ENCODE peak calls at places on chromosomes 5 and 9, in four cellular contexts. One of them, this sample, is unnamed.

GRCh38 chr5:1709186-1709803 is 90.3 kb downstream of the MRPL36 start:
- DNase-seq in GM18507: no peak
- DNase-seq in coronary artery: peak; percentile 68
- DNase-seq in activated CD8-positive, alpha-beta memory T cell treated with anti-CD3 and anti-CD28 coated beads, Interleukin-2, amount 10 ng/mL, durations not matched to agents 7 days and 5 days: no peak
- DNase-seq in this sample: no peak

GRCh38 chr5:31478901-31479300 is 53.0 kb downstream of the DROSHA start:
- DNase-seq in GM18507: no peak
- DNase-seq in coronary artery: no peak
- DNase-seq in activated CD8-positive, alpha-beta memory T cell treated with anti-CD3 and anti-CD28 coated beads, Interleukin-2, amount 10 ng/mL, durations not matched to agents 7 days and 5 days: no peak
- DNase-seq in this sample: no peak

GRCh38 chr9:37998881-37999311 is 70.1 kb downstream of the SHB start:
- DNase-seq in GM18507: no peak
- DNase-seq in coronary artery: no peak
- DNase-seq in activated CD8-positive, alpha-beta memory T cell treated with anti-CD3 and anti-CD28 coated beads, Interleukin-2, amount 10 ng/mL, durations not matched to agents 7 days and 5 days: no peak
- DNase-seq in this sample: peak; percentile 36

GRCh38 chr5:100131161-100131560 is 404.0 kb upstream of the FAM174A start:
- DNase-seq in GM18507: no peak
- DNase-seq in coronary artery: no peak
- DNase-seq in activated CD8-positive, alpha-beta memory T cell treated with anti-CD3 and anti-CD28 coated beads, Interleukin-2, amount 10 ng/mL, durations not matched to agents 7 days and 5 days: no peak
- DNase-seq in this sample: no peak

GRCh38 chr9:3495850-3496249 is 30.0 kb downstream of the RFX3 start:
- DNase-seq in GM18507: no peak
- DNase-seq in coronary artery: no peak
- DNase-seq in activated CD8-positive, alpha-beta memory T cell treated with anti-CD3 and anti-CD28 coated beads, Interleukin-2, amount 10 ng/mL, durations not matched to agents 7 days and 5 days: no peak
- DNase-seq in this sample: no peak

GRCh38 chr5:89417990-89418820 is 535.2 kb upstream of the MEF2C start:
- DNase-seq in GM18507: no peak
- DNase-seq in coronary artery: no peak
- DNase-seq in activated CD8-positive, alpha-beta memory T cell treated with anti-CD3 and anti-CD28 coated beads, Interleukin-2, amount 10 ng/mL, durations not matched to agents 7 days and 5 days: no peak
- DNase-seq in this sample: no peak

GRCh38 chr5:59016925-59017324 is 434.1 kb downstream of the RAB3C start:
- DNase-seq in GM18507: no peak
- DNase-seq in coronary artery: no peak
- DNase-seq in activated CD8-positive, alpha-beta memory T cell treated with anti-CD3 and anti-CD28 coated beads, Interleukin-2, amount 10 ng/mL, durations not matched to agents 7 days and 5 days: no peak
- DNase-seq in this sample: no peak

GRCh38 chr5:60633336-60633735 is 66.6 kb downstream of the DEPDC1B start:
- DNase-seq in GM18507: no peak
- DNase-seq in coronary artery: no peak
- DNase-seq in activated CD8-positive, alpha-beta memory T cell treated with anti-CD3 and anti-CD28 coated beads, Interleukin-2, amount 10 ng/mL, durations not matched to agents 7 days and 5 days: no peak
- DNase-seq in this sample: peak; percentile 37

GRCh38 chr5:50667653-50668403 is 1.4 kb downstream of the PARP8 start:
- DNase-seq in GM18507: no peak
- DNase-seq in coronary artery: peak; percentile 79
- DNase-seq in activated CD8-positive, alpha-beta memory T cell treated with anti-CD3 and anti-CD28 coated beads, Interleukin-2, amount 10 ng/mL, durations not matched to agents 7 days and 5 days: peak; percentile 91
- DNase-seq in this sample: peak; percentile 45

GRCh38 chr9:108565651-108566378 is 290.0 kb downstream of the ACTL7B start:
- DNase-seq in GM18507: peak; percentile 22
- DNase-seq in coronary artery: no peak
- DNase-seq in activated CD8-positive, alpha-beta memory T cell treated with anti-CD3 and anti-CD28 coated beads, Interleukin-2, amount 10 ng/mL, durations not matched to agents 7 days and 5 days: no peak
- DNase-seq in this sample: peak; percentile 65

GRCh38 chr5:72159501-72159911 is 52.2 kb downstream of the MAP1B start:
- DNase-seq in GM18507: no peak
- DNase-seq in coronary artery: no peak
- DNase-seq in activated CD8-positive, alpha-beta memory T cell treated with anti-CD3 and anti-CD28 coated beads, Interleukin-2, amount 10 ng/mL, durations not matched to agents 7 days and 5 days: no peak
- DNase-seq in this sample: no peak

GRCh38 chr5:82019342-82020138 is 47.7 kb downstream of the ATG10 start:
- DNase-seq in GM18507: no peak
- DNase-seq in coronary artery: no peak
- DNase-seq in activated CD8-positive, alpha-beta memory T cell treated with anti-CD3 and anti-CD28 coated beads, Interleukin-2, amount 10 ng/mL, durations not matched to agents 7 days and 5 days: no peak
- DNase-seq in this sample: no peak

GRCh38 chr9:116435706-116436105 is 251.4 kb upstream of the TRIM32 start:
- DNase-seq in GM18507: no peak
- DNase-seq in coronary artery: no peak
- DNase-seq in activated CD8-positive, alpha-beta memory T cell treated with anti-CD3 and anti-CD28 coated beads, Interleukin-2, amount 10 ng/mL, durations not matched to agents 7 days and 5 days: no peak
- DNase-seq in this sample: no peak

GRCh38 chr9:79080536-79080935 is 491.2 kb upstream of the TLE4 start:
- DNase-seq in GM18507: no peak
- DNase-seq in coronary artery: no peak
- DNase-seq in activated CD8-positive, alpha-beta memory T cell treated with anti-CD3 and anti-CD28 coated beads, Interleukin-2, amount 10 ng/mL, durations not matched to agents 7 days and 5 days: no peak
- DNase-seq in this sample: no peak

GRCh38 chr9:109419531-109419930 is 78.6 kb downstream of the PTPN3 start:
- DNase-seq in GM18507: no peak
- DNase-seq in coronary artery: no peak
- DNase-seq in activated CD8-positive, alpha-beta memory T cell treated with anti-CD3 and anti-CD28 coated beads, Interleukin-2, amount 10 ng/mL, durations not matched to agents 7 days and 5 days: no peak
- DNase-seq in this sample: no peak

GRCh38 chr5:10885026-10885425 is 124.0 kb upstream of the DAP start:
- DNase-seq in GM18507: no peak
- DNase-seq in coronary artery: no peak
- DNase-seq in activated CD8-positive, alpha-beta memory T cell treated with anti-CD3 and anti-CD28 coated beads, Interleukin-2, amount 10 ng/mL, durations not matched to agents 7 days and 5 days: no peak
- DNase-seq in this sample: peak; percentile 60

GRCh38 chr5:142971296-142972013 is 201.3 kb downstream of the ARHGAP26 start:
- DNase-seq in GM18507: no peak
- DNase-seq in coronary artery: no peak
- DNase-seq in activated CD8-positive, alpha-beta memory T cell treated with anti-CD3 and anti-CD28 coated beads, Interleukin-2, amount 10 ng/mL, durations not matched to agents 7 days and 5 days: no peak
- DNase-seq in this sample: no peak

GRCh38 chr9:124013263-124014211 is 2.0 kb downstream of the LHX2 start:
- DNase-seq in GM18507: no peak
- DNase-seq in coronary artery: no peak
- DNase-seq in activated CD8-positive, alpha-beta memory T cell treated with anti-CD3 and anti-CD28 coated beads, Interleukin-2, amount 10 ng/mL, durations not matched to agents 7 days and 5 days: no peak
- DNase-seq in this sample: no peak

GRCh38 chr5:98631311-98632054 is 142.0 kb upstream of the RGMB start:
- DNase-seq in GM18507: no peak
- DNase-seq in coronary artery: no peak
- DNase-seq in activated CD8-positive, alpha-beta memory T cell treated with anti-CD3 and anti-CD28 coated beads, Interleukin-2, amount 10 ng/mL, durations not matched to agents 7 days and 5 days: no peak
- DNase-seq in this sample: peak; percentile 14

GRCh38 chr5:55421074-55421529 is 113.3 kb downstream of the MTREX start:
- DNase-seq in GM18507: no peak
- DNase-seq in coronary artery: no peak
- DNase-seq in activated CD8-positive, alpha-beta memory T cell treated with anti-CD3 and anti-CD28 coated beads, Interleukin-2, amount 10 ng/mL, durations not matched to agents 7 days and 5 days: no peak
- DNase-seq in this sample: no peak

GRCh38 chr9:112174965-112175795 is at the start of gene SUSD1:
- DNase-seq in GM18507: peak; percentile 30
- DNase-seq in coronary artery: peak; percentile 78
- DNase-seq in activated CD8-positive, alpha-beta memory T cell treated with anti-CD3 and anti-CD28 coated beads, Interleukin-2, amount 10 ng/mL, durations not matched to agents 7 days and 5 days: peak; percentile 57
- DNase-seq in this sample: peak; percentile 40

GRCh38 chr9:133122935-133123611 is 2.0 kb upstream of the RALGDS start:
- DNase-seq in GM18507: no peak
- DNase-seq in coronary artery: no peak
- DNase-seq in activated CD8-positive, alpha-beta memory T cell treated with anti-CD3 and anti-CD28 coated beads, Interleukin-2, amount 10 ng/mL, durations not matched to agents 7 days and 5 days: no peak
- DNase-seq in this sample: peak; percentile 51

GRCh38 chr5:155564541-155564940 is 551.0 kb downstream of the KIF4B start:
- DNase-seq in GM18507: no peak
- DNase-seq in coronary artery: no peak
- DNase-seq in activated CD8-positive, alpha-beta memory T cell treated with anti-CD3 and anti-CD28 coated beads, Interleukin-2, amount 10 ng/mL, durations not matched to agents 7 days and 5 days: no peak
- DNase-seq in this sample: no peak

GRCh38 chr5:36301858-36302603 is at the start of gene RANBP3L:
- DNase-seq in GM18507: no peak
- DNase-seq in coronary artery: no peak
- DNase-seq in activated CD8-positive, alpha-beta memory T cell treated with anti-CD3 and anti-CD28 coated beads, Interleukin-2, amount 10 ng/mL, durations not matched to agents 7 days and 5 days: no peak
- DNase-seq in this sample: no peak

GRCh38 chr5:9122528-9122927 is 423.3 kb downstream of the SEMA5A start:
- DNase-seq in GM18507: no peak
- DNase-seq in coronary artery: no peak
- DNase-seq in activated CD8-positive, alpha-beta memory T cell treated with anti-CD3 and anti-CD28 coated beads, Interleukin-2, amount 10 ng/mL, durations not matched to agents 7 days and 5 days: no peak
- DNase-seq in this sample: no peak

GRCh38 chr5:38758774-38759423 is 86.9 kb upstream of the OSMR start:
- DNase-seq in GM18507: no peak
- DNase-seq in coronary artery: no peak
- DNase-seq in activated CD8-positive, alpha-beta memory T cell treated with anti-CD3 and anti-CD28 coated beads, Interleukin-2, amount 10 ng/mL, durations not matched to agents 7 days and 5 days: no peak
- DNase-seq in this sample: no peak

GRCh38 chr5:32339878-32340277 is 27.1 kb upstream of the MTMR12 start:
- DNase-seq in GM18507: no peak
- DNase-seq in coronary artery: no peak
- DNase-seq in activated CD8-positive, alpha-beta memory T cell treated with anti-CD3 and anti-CD28 coated beads, Interleukin-2, amount 10 ng/mL, durations not matched to agents 7 days and 5 days: no peak
- DNase-seq in this sample: no peak

GRCh38 chr5:124157320-124157719 is 589.1 kb downstream of the ZNF608 start:
- DNase-seq in GM18507: no peak
- DNase-seq in coronary artery: no peak
- DNase-seq in activated CD8-positive, alpha-beta memory T cell treated with anti-CD3 and anti-CD28 coated beads, Interleukin-2, amount 10 ng/mL, durations not matched to agents 7 days and 5 days: no peak
- DNase-seq in this sample: no peak

GRCh38 chr5:178786859-178787499 is 56.5 kb upstream of the ZNF354A start:
- DNase-seq in GM18507: no peak
- DNase-seq in coronary artery: no peak
- DNase-seq in activated CD8-positive, alpha-beta memory T cell treated with anti-CD3 and anti-CD28 coated beads, Interleukin-2, amount 10 ng/mL, durations not matched to agents 7 days and 5 days: no peak
- DNase-seq in this sample: peak; percentile 64

GRCh38 chr5:661891-662750 is 31.0 kb downstream of the TPPP start:
- DNase-seq in GM18507: no peak
- DNase-seq in coronary artery: no peak
- DNase-seq in activated CD8-positive, alpha-beta memory T cell treated with anti-CD3 and anti-CD28 coated beads, Interleukin-2, amount 10 ng/mL, durations not matched to agents 7 days and 5 days: no peak
- DNase-seq in this sample: no peak

GRCh38 chr5:141880961-141881801 is 3.0 kb upstream of the PCDH1 start:
- DNase-seq in GM18507: no peak
- DNase-seq in coronary artery: no peak
- DNase-seq in activated CD8-positive, alpha-beta memory T cell treated with anti-CD3 and anti-CD28 coated beads, Interleukin-2, amount 10 ng/mL, durations not matched to agents 7 days and 5 days: no peak
- DNase-seq in this sample: peak; percentile 38

GRCh38 chr5:60929024-60929423 is 15.8 kb downstream of the ERCC8 start:
- DNase-seq in GM18507: no peak
- DNase-seq in coronary artery: no peak
- DNase-seq in activated CD8-positive, alpha-beta memory T cell treated with anti-CD3 and anti-CD28 coated beads, Interleukin-2, amount 10 ng/mL, durations not matched to agents 7 days and 5 days: no peak
- DNase-seq in this sample: no peak

GRCh38 chr5:174816858-174817257 is 92.5 kb downstream of the MSX2 start:
- DNase-seq in GM18507: no peak
- DNase-seq in coronary artery: no peak
- DNase-seq in activated CD8-positive, alpha-beta memory T cell treated with anti-CD3 and anti-CD28 coated beads, Interleukin-2, amount 10 ng/mL, durations not matched to agents 7 days and 5 days: no peak
- DNase-seq in this sample: no peak